ENCODE peak calls at places on chromosomes 2 and 18, in ten cellular contexts. S is GM04503; B is stimulated activated naive CD4-positive, alpha-beta T cell; Q is AG09309; F is NCI-H460; Y is G401; G is stimulated activated CD8-positive, alpha-beta memory T cell treated with anti-CD3 and anti-CD28 coated beads, Interleukin-2, amount 100 ng/mL, for 48 hours; D is T-helper 1 cell; R is DMS153; I is AG09319. M is an unnamed sample.

GRCh38 chr2:150588210-150588870 is 100.9 kb upstream of the RND3 start:
- DNase-seq in Y (no peak), R (no peak), I (no peak), Q (no peak), S (no peak), G (no peak), F (peak), B (no peak), D (no peak), M (no peak)

GRCh38 chr2:236178921-236179652 is 10.9 kb upstream of the GBX2 start:
- DNase-seq in S (no peak), Q (no peak), F (no peak), G (no peak), D (no peak), I (no peak), B (no peak), R (no peak), Y (peak), M (no peak)

GRCh38 chr2:25714740-25715139 is 41.4 kb upstream of the DTNB start:
- DNase-seq in I (no peak), B (no peak), S (no peak), D (no peak), G (no peak), Q (no peak), R (no peak), Y (peak), F (peak), M (no peak)

GRCh38 chr2:37775908-37776250 is 104.4 kb upstream of the CDC42EP3 start:
- DNase-seq in Y (no peak), D (no peak), G (no peak), S (peak), Q (no peak), B (no peak), F (no peak), I (no peak), R (no peak), M (no peak)

GRCh38 chr2:165016772-165017411 is 61.6 kb upstream of the SLC38A11 start:
- DNase-seq in B (peak), I (no peak), Y (peak), F (peak), G (no peak), R (no peak), D (no peak), S (no peak), Q (peak), M (no peak)

GRCh38 chr2:182616471-182617393 is 99.3 kb upstream of the DNAJC10 start:
- DNase-seq in Y (no peak), D (no peak), R (no peak), I (peak), S (peak), G (no peak), Q (peak), B (no peak), F (no peak), M (no peak)

GRCh38 chr18:10247402-10248117 is 206.9 kb upstream of the APCDD1 start:
- DNase-seq in G (no peak), D (no peak), S (no peak), R (no peak), B (no peak), F (no peak), Y (no peak), I (no peak), Q (no peak), M (no peak)

GRCh38 chr2:19895535-19895934 is 6.2 kb downstream of the TTC32 start:
- DNase-seq in R (no peak), S (no peak), F (no peak), Y (no peak), B (no peak), I (no peak), D (no peak), Q (no peak), G (no peak), M (no peak)

GRCh38 chr2:108927936-108928659 is 60.9 kb downstream of the EDAR start:
- DNase-seq in Q (peak), D (no peak), Y (peak), G (no peak), F (peak), B (peak), S (peak), R (no peak), I (peak), M (peak)

GRCh38 chr18:40897884-40898283 is 1057.2 kb upstream of the PIK3C3 start:
- DNase-seq in Y (no peak), D (no peak), Q (no peak), F (no peak), R (no peak), B (no peak), S (no peak), G (no peak), I (no peak), M (peak)

GRCh38 chr2:30509716-30510115 is 62.7 kb downstream of the LCLAT1 start:
- DNase-seq in Y (peak), G (no peak), D (no peak), S (no peak), Q (no peak), F (no peak), R (no peak), I (no peak), B (no peak), M (no peak)

GRCh38 chr2:144834954-144835633 is 315.2 kb upstream of the ZEB2 start:
- DNase-seq in R (no peak), G (no peak), B (no peak), I (peak), Y (no peak), Q (peak), S (no peak), D (no peak), F (no peak), M (no peak)

GRCh38 chr2:69954069-69954468 is 7.4 kb downstream of the ASPRV1 start:
- DNase-seq in I (no peak), B (no peak), S (no peak), G (no peak), Q (no peak), Y (no peak), D (no peak), R (no peak), F (no peak), M (no peak)

M was measured in iPS DF 6.9.